ENCODE peak calls at places on chromosome 16, in four cellular contexts. B is transverse colon, W is tibial nerve, J is stomach. R is an unnamed sample.
A peak's percentile ranks its signal among the peaks of the same experiment; 100 is the strongest.

GRCh38 chr16:381788-382717 is at the start of gene PGAP6:
- DNase-seq in J (peak; percentile 79), W (peak; percentile 64), B (peak; percentile 76), R (peak; percentile 71)

GRCh38 chr16:48408688-48409087 is 23.5 kb upstream of the SIAH1 start:
- DNase-seq in J (peak; percentile 39), B (peak; percentile 54), W (no peak), R (peak; percentile 75)

GRCh38 chr16:80467961-80468360 is 72.8 kb upstream of the DYNLRB2 start:
- DNase-seq in B (no peak), J (no peak), W (no peak), R (no peak)

GRCh38 chr16:70578035-70578434 is 54.4 kb downstream of the SF3B3 start:
- DNase-seq in W (no peak), B (no peak), J (no peak), R (no peak)

GRCh38 chr16:82011199-82011641 is at the start of gene SDR42E1:
- DNase-seq in W (no peak), J (peak; percentile 80), B (peak; percentile 85), R (peak; percentile 65)

GRCh38 chr16:89729863-89730574 is 8.7 kb downstream of the ZNF276 start:
- DNase-seq in B (no peak), W (no peak), J (no peak), R (no peak)

GRCh38 chr16:81480856-81481821 is 36.5 kb downstream of the CMIP start:
- DNase-seq in W (no peak), J (peak; percentile 57), B (peak; percentile 72), R (no peak)

GRCh38 chr16:68961778-68962402 is 118.6 kb downstream of the TANGO6 start:
- DNase-seq in W (no peak), B (no peak), J (no peak), R (no peak)

GRCh38 chr16:83533193-83533592 is 274.6 kb upstream of the HSBP1 start:
- DNase-seq in B (no peak), W (no peak), J (no peak), R (no peak)

GRCh38 chr16:89696598-89697128 is 4.8 kb downstream of the SPATA2L start:
- DNase-seq in W (no peak), J (no peak), B (peak; percentile 59), R (no peak)

GRCh38 chr16:592518-593306 is 2.8 kb downstream of the RAB40C start:
- DNase-seq in J (peak; percentile 73), W (peak; percentile 45), B (peak; percentile 56), R (peak; percentile 74)

GRCh38 chr16:19116711-19117449 is 3.1 kb downstream of the ITPRIPL2 start:
- DNase-seq in B (no peak), J (no peak), W (no peak), R (no peak)

GRCh38 chr16:23318639-23319038 is 16.5 kb downstream of the SCNN1B start:
- DNase-seq in W (no peak), J (peak; percentile 61), B (peak; percentile 69), R (peak; percentile 72)

GRCh38 chr16:15857779-15858560 is 1.1 kb upstream of the MYH11 start:
- DNase-seq in J (peak; percentile 27), W (no peak), B (peak; percentile 49), R (peak; percentile 18)

GRCh38 chr16:29014561-29015029 is 29.7 kb downstream of the LAT start:
- DNase-seq in W (no peak), J (no peak), B (peak; percentile 22), R (no peak)

GRCh38 chr16:81593481-81593880 is 148.9 kb downstream of the CMIP start:
- DNase-seq in B (no peak), J (no peak), W (no peak), R (no peak)

GRCh38 chr16:68760671-68761275 is 23.7 kb downstream of the CDH1 start:
- DNase-seq in B (peak; percentile 41), J (no peak), W (no peak), R (no peak)

GRCh38 chr16:51722467-51722866 is 571.4 kb upstream of the SALL1 start:
- DNase-seq in B (no peak), J (no peak), W (no peak), R (no peak)

DNA sequence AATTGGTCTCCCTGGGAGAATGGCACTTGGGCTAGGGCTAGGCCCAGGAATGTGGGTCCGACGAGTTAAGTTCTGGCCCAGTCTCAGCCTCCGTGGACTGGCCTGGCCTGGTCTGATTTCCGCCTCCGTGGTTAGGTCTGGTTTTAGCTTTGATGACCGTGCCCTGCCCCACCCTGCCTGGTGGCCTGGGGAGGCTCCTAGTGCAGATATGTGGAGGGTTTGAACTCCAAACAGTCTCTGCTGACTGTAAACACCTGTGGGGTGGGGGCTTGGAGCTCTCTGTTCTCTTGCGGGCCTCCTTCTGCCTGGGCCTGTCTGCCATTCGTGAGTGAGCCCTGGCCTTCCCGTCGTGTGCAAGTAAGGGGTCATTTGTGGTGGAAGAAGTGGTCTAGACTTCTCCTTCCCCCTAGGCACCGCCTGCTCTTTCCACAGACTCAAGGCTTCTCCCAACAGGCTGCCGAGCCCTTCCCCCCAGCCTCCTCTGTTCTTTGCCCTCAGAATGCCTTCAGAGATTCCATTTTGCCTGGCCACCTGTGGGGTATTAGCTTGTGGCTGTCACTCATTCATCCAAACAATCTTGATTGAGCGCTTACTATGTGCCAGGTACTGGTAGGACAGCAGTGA is 1.5 kb downstream of the ATP6V0C start:
- DNase-seq in W (no peak), J (peak; percentile 55), B (no peak), R (peak; percentile 37)
- TF ChIP-seq POLR2A in W (no peak), J (no peak), B (peak; percentile 3), R (no peak)

GRCh38 chr16:55499281-55499680 is 9.6 kb upstream of the LPCAT2 start:
- DNase-seq in W (no peak), B (no peak), J (no peak), R (no peak)
- H3K4me1 ChIP-seq in W (peaks cover 85% of the 10 kb centered on the region), B (peaks cover 47% of the 10 kb centered on the region), J (peaks cover 70% of the 10 kb centered on the region), R (peaks cover 50% of the 10 kb centered on the region)

GRCh38 chr16:12459993-12460392 is 343.7 kb downstream of the CPPED1 start:
- DNase-seq in W (no peak), B (no peak), J (no peak), R (no peak)
- H3K27ac ChIP-seq in W (no peak overlapping the region), B (no peak overlapping the region), J (no peak overlapping the region), R (no peak overlapping the region)

DNA sequence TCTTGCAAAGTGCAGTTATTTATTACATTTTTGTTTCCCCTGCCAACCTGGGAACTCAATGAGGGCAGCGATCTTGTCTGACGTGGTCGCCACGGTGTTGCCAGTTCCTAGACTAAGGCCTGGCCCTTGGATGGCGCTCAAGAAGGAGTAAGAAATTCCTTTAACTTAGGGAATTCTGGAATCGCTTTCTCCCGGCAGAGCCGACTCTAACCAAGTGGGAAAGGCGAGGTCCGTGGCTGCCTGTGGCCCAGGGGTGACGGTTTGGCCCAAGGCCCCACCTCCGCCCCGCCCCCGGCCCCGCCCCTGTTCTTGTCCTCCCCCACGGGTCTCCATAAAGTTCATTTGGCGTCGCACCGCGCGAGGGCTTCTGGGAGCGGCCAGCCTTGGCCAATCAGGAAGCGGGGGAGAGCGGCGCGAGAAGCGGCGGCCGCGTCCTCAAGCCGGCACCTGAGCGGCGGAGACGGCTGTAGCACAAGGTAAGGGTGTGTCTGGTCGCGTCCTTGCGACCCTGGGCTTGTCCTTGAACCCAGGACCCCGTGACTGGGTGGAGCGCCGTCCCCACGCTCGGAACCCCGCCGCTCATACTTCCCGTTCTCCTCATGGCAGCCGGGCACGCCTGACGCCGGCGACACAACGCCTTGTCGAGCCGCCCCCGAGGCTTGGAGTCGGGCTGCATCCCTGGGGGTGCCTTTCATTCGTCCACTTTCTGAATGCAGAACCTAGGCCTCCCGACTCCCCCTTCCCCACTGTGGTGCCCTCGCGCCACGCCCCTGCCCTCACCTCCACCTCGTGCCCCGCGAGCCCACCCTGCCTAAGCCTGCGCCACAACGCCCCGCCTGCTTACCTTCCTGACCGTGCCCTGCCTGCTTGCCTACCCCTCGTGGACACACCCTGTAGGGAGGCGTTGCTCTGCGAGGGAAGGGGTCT is at the start of gene NUP93:
- DNase-seq in J (peak; percentile 94), B (peak; percentile 94), W (peak; percentile 81), R (peak; percentile 92)
- TF ChIP-seq POLR2A in J (no peak), B (peak; percentile 63), W (peak; percentile 52), R (peak; percentile 79)

DNA sequence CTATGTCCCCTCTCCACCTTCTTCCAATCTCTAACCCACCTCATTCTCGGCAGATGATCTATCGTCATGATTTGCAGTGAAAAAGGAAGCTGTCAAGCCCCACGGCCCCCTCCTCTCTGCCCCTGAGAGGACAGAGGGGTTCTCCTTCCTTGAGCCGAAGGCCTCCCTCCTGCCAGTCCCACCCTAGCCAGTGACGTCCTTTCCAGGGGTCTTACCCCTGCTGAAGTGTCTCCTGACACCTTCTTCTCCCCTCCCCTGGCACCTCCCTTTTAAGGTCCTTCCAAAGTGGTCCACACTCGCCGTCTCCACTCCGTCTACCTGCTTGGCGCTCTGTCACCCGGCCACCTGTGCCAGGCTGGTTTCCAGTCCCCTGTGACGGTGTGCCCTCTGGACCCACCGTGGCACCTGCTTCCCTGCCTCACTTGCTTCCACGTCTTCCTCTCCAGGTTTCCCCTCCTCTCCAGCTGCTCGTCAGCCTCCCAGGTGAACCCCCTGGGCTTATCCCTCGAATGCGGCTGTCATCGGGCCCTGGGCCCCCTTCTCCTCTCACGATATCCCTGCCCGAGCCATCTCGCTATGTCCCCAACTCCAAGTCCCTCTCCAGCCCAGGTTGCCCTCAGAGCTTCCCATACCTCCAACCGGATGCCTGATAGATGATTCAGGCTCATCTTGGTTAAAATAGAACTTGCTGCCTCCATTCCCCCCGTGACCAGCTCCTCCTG is 5.7 kb downstream of the CCDC102A start:
- DNase-seq in B (peak; percentile 7), W (no peak), J (no peak), R (no peak)
- H3K4me1 ChIP-seq in B (peaks cover 30% of the 10 kb centered on the region), W (peaks cover 63% of the 10 kb centered on the region), J (peaks cover 66% of the 10 kb centered on the region), R (peaks cover 29% of the 10 kb centered on the region)

GRCh38 chr16:12675852-12676251 is 127.8 kb downstream of the CPPED1 start:
- DNase-seq in W (no peak), J (no peak), B (no peak), R (no peak)

GRCh38 chr16:12674524-12674923 is 129.2 kb downstream of the CPPED1 start:
- DNase-seq in B (no peak), W (no peak), J (no peak), R (no peak)

GRCh38 chr16:12673466-12673865 is 130.2 kb downstream of the CPPED1 start:
- DNase-seq in J (no peak), W (no peak), B (no peak), R (no peak)

GRCh38 chr16:12674096-12674495 is 129.6 kb downstream of the CPPED1 start:
- DNase-seq in W (no peak), B (no peak), J (no peak), R (no peak)

DNA sequence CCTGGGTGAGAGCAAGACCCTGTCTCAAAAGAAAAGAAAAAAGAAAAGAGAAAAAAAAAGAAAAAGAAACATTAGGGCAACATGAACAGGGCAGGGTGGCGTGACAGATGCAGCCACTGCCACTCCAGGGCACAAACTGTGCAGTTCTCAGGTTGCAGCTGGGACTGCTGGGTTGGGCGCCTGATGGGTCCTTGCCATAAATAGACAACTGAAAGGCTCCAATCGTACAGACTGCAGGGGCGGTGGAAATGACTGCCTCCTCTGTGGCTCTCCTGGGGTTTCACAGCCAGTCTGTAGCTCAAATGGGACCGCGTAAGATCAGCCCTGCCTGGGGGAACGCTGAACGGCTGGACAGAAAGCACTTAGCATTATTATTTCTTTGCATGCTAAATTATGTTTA is 130.7 kb downstream of the CPPED1 start:
- DNase-seq in W (no peak), B (no peak), J (no peak), R (no peak)
- H3K27ac ChIP-seq in W (no peak overlapping the region), B (no peak overlapping the region), J (no peak overlapping the region), R (no peak overlapping the region)